ENCODE peak calls at places on chromosomes 2 and 18, in eight cellular contexts. O, Q, K, S, F, G, U and M are unnamed samples.
A peak's percentile ranks its signal among the peaks of the same experiment; 100 is the strongest.

GRCh38 chr2:54512663-54513363 is 56.7 kb downstream of the SPTBN1 start:
- DNase-seq in O (no peak), Q (no peak), K (no peak), S (no peak), F (no peak), G (no peak), U (peak; percentile 47), M (no peak)

GRCh38 chr2:221596192-221596591 is 24.1 kb upstream of the EPHA4 start:
- DNase-seq in O (peak; percentile 92), Q (no peak), K (peak; percentile 10), S (no peak), F (no peak), G (no peak), U (no peak), M (no peak)

GRCh38 chr2:136143603-136144451 is 25.9 kb upstream of the CXCR4 start:
- DNase-seq in O (no peak), Q (no peak), K (no peak), S (no peak), F (no peak), G (no peak), U (no peak), M (no peak)

GRCh38 chr2:4674007-4674406 is 970.6 kb downstream of the DCDC2C start:
- DNase-seq in O (no peak), Q (no peak), K (no peak), S (no peak), F (no peak), G (no peak), U (no peak), M (no peak)

GRCh38 chr18:32317651-32318050 is 127.8 kb downstream of the MEP1B start:
- DNase-seq in O (peak; percentile 71), Q (no peak), K (no peak), S (no peak), F (no peak), G (no peak), U (no peak), M (no peak)

GRCh38 chr18:73691118-73691517 is 456.5 kb downstream of the FBXO15 start:
- DNase-seq in O (peak; percentile 81), Q (no peak), K (peak; percentile 2), S (no peak), F (no peak), G (no peak), U (no peak), M (no peak)

GRCh38 chr2:97752342-97753334 is 39.3 kb downstream of the ZAP70 start:
- DNase-seq in O (peak; percentile 38), Q (no peak), K (no peak), S (no peak), F (no peak), G (no peak), U (no peak), M (no peak)

GRCh38 chr18:9673296-9674251 is 34.5 kb upstream of the RAB31 start:
- DNase-seq in O (peak; percentile 85), Q (peak; percentile 77), K (peak; percentile 97), S (peak; percentile 90), F (peak; percentile 75), G (no peak), U (no peak), M (no peak)

GRCh38 chr2:61970807-61971556 is 65.5 kb downstream of the COMMD1 start:
- DNase-seq in O (no peak), Q (no peak), K (no peak), S (no peak), F (no peak), G (peak; percentile 46), U (no peak), M (no peak)

GRCh38 chr18:5464241-5464640 is 79.6 kb downstream of the EPB41L3 start:
- DNase-seq in O (peak; percentile 39), Q (no peak), K (no peak), S (no peak), F (no peak), G (no peak), U (no peak), M (no peak)

GRCh38 chr2:9887513-9887912 is 44.2 kb downstream of the TAF1B start:
- DNase-seq in O (no peak), Q (no peak), K (no peak), S (no peak), F (no peak), G (no peak), U (no peak), M (no peak)

GRCh38 chr2:112582314-112582746 is 2.1 kb upstream of the CHCHD5 start:
- DNase-seq in O (peak; percentile 76), Q (no peak), K (peak; percentile 65), S (peak; percentile 24), F (no peak), G (no peak), U (no peak), M (no peak)

GRCh38 chr2:567865-568638 is 109.2 kb downstream of the TMEM18 start:
- DNase-seq in O (peak; percentile 83), Q (no peak), K (no peak), S (no peak), F (no peak), G (peak; percentile 44), U (peak; percentile 55), M (no peak)

GRCh38 chr2:136029149-136029548 is 43.7 kb upstream of the DARS1 start:
- DNase-seq in O (no peak), Q (no peak), K (no peak), S (no peak), F (no peak), G (no peak), U (no peak), M (no peak)

GRCh38 chr2:96832751-96833507 is 10.9 kb downstream of the ANKRD23 start:
- DNase-seq in O (no peak), Q (no peak), K (peak; percentile 67), S (no peak), F (peak; percentile 79), G (peak; percentile 33), U (peak; percentile 88), M (no peak)

GRCh38 chr18:28126768-28127167 is 50.2 kb downstream of the CDH2 start:
- DNase-seq in O (no peak), Q (no peak), K (no peak), S (no peak), F (no peak), G (no peak), U (no peak), M (no peak)

GRCh38 chr2:33238111-33238510 is 238.3 kb upstream of the RASGRP3 start:
- DNase-seq in O (peak; percentile 65), Q (no peak), K (peak; percentile 88), S (no peak), F (no peak), G (no peak), U (no peak), M (no peak)

GRCh38 chr2:119469661-119470297 is 38.1 kb downstream of the TMEM37 start:
- DNase-seq in O (no peak), Q (no peak), K (no peak), S (no peak), F (no peak), G (no peak), U (no peak), M (no peak)

GRCh38 chr2:195489101-195489500 is 167.9 kb upstream of the SLC39A10 start:
- DNase-seq in O (peak; percentile 70), Q (no peak), K (no peak), S (no peak), F (no peak), G (no peak), U (no peak), M (no peak)

GRCh38 chr2:120783969-120784372 is 48.3 kb downstream of the GLI2 start:
- DNase-seq in O (no peak), Q (no peak), K (no peak), S (no peak), F (no peak), G (no peak), U (no peak), M (no peak)

GRCh38 chr2:120780402-120780801 is 44.7 kb downstream of the GLI2 start:
- DNase-seq in O (no peak), Q (no peak), K (no peak), S (no peak), F (no peak), G (no peak), U (no peak), M (no peak)

GRCh38 chr2:120785228-120785966 is 49.7 kb downstream of the GLI2 start:
- DNase-seq in O (no peak), Q (no peak), K (no peak), S (no peak), F (no peak), G (no peak), U (no peak), M (no peak)

GRCh38 chr2:120786038-120786437 is 50.4 kb downstream of the GLI2 start:
- DNase-seq in O (no peak), Q (no peak), K (no peak), S (no peak), F (no peak), G (no peak), U (no peak), M (no peak)

DNA sequence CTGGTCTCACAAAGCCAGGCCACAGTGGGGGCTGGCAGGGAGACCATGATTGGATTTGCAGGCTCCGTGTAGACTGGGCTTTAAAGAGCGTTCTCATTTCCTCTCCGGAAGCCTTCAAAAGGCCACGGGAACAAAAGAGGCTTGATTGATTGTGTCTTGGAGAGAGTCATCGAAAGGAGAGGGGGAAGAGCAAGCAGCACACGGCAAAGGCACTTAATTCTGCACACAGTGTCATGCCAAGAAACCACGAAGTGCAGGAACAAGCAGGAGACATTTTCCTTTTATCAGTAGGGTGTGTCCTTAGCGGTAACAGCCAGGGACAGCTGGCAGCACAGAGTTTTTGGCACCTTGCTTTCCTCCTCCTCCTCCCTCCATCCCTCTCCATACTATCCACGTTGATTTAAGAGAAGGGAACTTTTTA is 47.7 kb downstream of the GLI2 start:
- DNase-seq in O (peak; percentile 43), Q (no peak), K (no peak), S (peak; percentile 40), F (no peak), G (no peak), U (no peak), M (no peak)
- H3K4me1 ChIP-seq in O (peaks cover 30% of the 10 kb centered on the region), Q (no peaks in the 10 kb centered on the region), K (peaks cover 23% of the 10 kb centered on the region), S (peaks cover 30% of the 10 kb centered on the region), F (peaks cover 9% of the 10 kb centered on the region), G (no peaks in the 10 kb centered on the region), U (peaks cover 13% of the 10 kb centered on the region), M (peaks cover 24% of the 10 kb centered on the region)

GRCh38 chr2:6314218-6314855 is 551.4 kb downstream of the CMPK2 start:
- DNase-seq in O (no peak), Q (no peak), K (no peak), S (no peak), F (no peak), G (no peak), U (no peak), M (no peak)
- H3K4me3 ChIP-seq in O (no peak overlapping the region), Q (no peak overlapping the region), K (no peak overlapping the region), S (no peak overlapping the region), F (no peak overlapping the region), G (no peak overlapping the region), U (no peak overlapping the region), M (no peak overlapping the region)

GRCh38 chr2:46537624-46538023 is 58.3 kb downstream of the TMEM247 start:
- DNase-seq in O (no peak), Q (no peak), K (no peak), S (no peak), F (no peak), G (no peak), U (no peak), M (no peak)
- H3K27ac ChIP-seq in O (no peak overlapping the region), Q (no peak overlapping the region), K (no peak overlapping the region), S (no peak overlapping the region), F (peak overlapping the region; percentile 70), G (peak overlapping the region; percentile 33), U (peak overlapping the region; percentile 67), M (peak overlapping the region; percentile 22)

DNA sequence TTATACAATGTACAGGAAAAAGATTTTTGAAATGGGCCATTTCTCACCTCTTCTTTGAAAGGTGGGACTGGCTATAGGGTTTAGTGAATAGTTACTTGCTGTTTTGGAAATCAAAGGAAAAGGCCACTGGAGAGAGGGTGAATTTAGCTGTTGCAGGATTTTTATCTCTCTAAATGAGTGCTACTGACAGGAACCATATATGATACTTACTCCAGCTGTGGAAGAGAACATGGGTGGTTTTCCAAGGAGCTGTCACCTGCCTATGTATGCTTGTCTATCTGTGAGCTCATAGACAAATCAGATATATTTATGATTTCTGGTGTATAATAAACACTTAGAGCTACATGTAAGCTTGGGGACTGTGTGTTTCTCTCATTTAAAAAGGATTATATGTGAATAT is 430.4 kb downstream of the MTX2 start:
- DNase-seq in O (no peak), Q (no peak), K (no peak), S (no peak), F (no peak), G (no peak), U (no peak), M (no peak)
- H3K4me1 ChIP-seq in O (peaks cover 8% of the 10 kb centered on the region), Q (no peaks in the 10 kb centered on the region), K (no peaks in the 10 kb centered on the region), S (no peaks in the 10 kb centered on the region), F (no peaks in the 10 kb centered on the region), G (no peaks in the 10 kb centered on the region), U (no peaks in the 10 kb centered on the region), M (peaks cover 7% of the 10 kb centered on the region)